ENCODE peak calls at places on chromosomes 1 and 21, in five cellular contexts. V is psoas muscle, N is progenitor cell of endocrine pancreas, P is lower lobe of right lung, T is HFF-Myc. K is an unnamed sample.

GRCh38 chr1:28480308-28480707 is 25.5 kb upstream of the RCC1 start:
- DNase-seq in V (no peak), N (no peak), P (no peak), T (no peak), K (no peak)

GRCh38 chr1:94898486-94899385 is 28.2 kb downstream of the CNN3 start:
- DNase-seq in V (no peak), N (no peak), P (no peak), T (no peak), K (no peak)

GRCh38 chr1:223706077-223706988 is 6.0 kb upstream of the CAPN2 start:
- DNase-seq in V (no peak), N (no peak), P (no peak), T (no peak), K (no peak)

GRCh38 chr1:240928265-240928664 is 316.3 kb upstream of the GREM2 start:
- DNase-seq in V (no peak), N (no peak), P (no peak), T (no peak), K (no peak)

GRCh38 chr1:239232921-239233320 is 153.4 kb upstream of the CHRM3 start:
- DNase-seq in V (no peak), N (no peak), P (no peak), T (no peak), K (no peak)

GRCh38 chr21:43850728-43851295 is 14.2 kb upstream of the AGPAT3 start:
- DNase-seq in V (no peak), N (no peak), P (no peak), T (no peak), K (no peak)

GRCh38 chr1:225467193-225468020 is 39.6 kb upstream of the LBR start:
- DNase-seq in V (peak), N (no peak), P (peak), T (no peak), K (peak)

GRCh38 chr1:8349961-8350360 is 32.0 kb downstream of the SLC45A1 start:
- DNase-seq in V (peak), N (no peak), P (peak), T (no peak), K (peak)

GRCh38 chr1:173937062-173937461 is 19.9 kb upstream of the SERPINC1 start:
- DNase-seq in V (no peak), N (no peak), P (no peak), T (no peak), K (no peak)

GRCh38 chr21:41069305-41069642 is 98.7 kb upstream of the BACE2 start:
- DNase-seq in V (no peak), N (no peak), P (no peak), T (no peak), K (no peak)

GRCh38 chr1:159873546-159873945 is 11.1 kb upstream of the VSIG8 start:
- DNase-seq in V (no peak), N (no peak), P (no peak), T (no peak), K (no peak)

GRCh38 chr1:203564024-203564423 is 62.6 kb upstream of the ATP2B4 start:
- DNase-seq in V (no peak), N (no peak), P (no peak), T (no peak), K (no peak)

GRCh38 chr1:24392982-24393645 is 20.5 kb downstream of the STPG1 start:
- DNase-seq in V (no peak), N (no peak), P (no peak), T (no peak), K (peak)

GRCh38 chr21:32844653-32845443 is 73.3 kb upstream of the PAXBP1 start:
- DNase-seq in V (no peak), N (no peak), P (no peak), T (no peak), K (no peak)

GRCh38 chr1:188425687-188426086 is 1596.9 kb downstream of the PLA2G4A start:
- DNase-seq in V (no peak), N (no peak), P (no peak), T (no peak), K (no peak)

GRCh38 chr21:31557421-31557955 is 102.0 kb upstream of the SOD1 start:
- DNase-seq in V (no peak), N (peak), P (no peak), T (no peak), K (no peak)

GRCh38 chr1:223010552-223011229 is 132.4 kb downstream of the TLR5 start:
- DNase-seq in V (no peak), N (no peak), P (no peak), T (no peak), K (no peak)

GRCh38 chr1:35745124-35745730 is 24.6 kb downstream of the CLSPN start:
- DNase-seq in V (no peak), N (no peak), P (no peak), T (no peak), K (no peak)

GRCh38 chr1:106366627-106367319 is 689.7 kb upstream of the PRMT6 start:
- DNase-seq in V (no peak), N (no peak), P (no peak), T (no peak), K (no peak)

GRCh38 chr1:32240140-32240951 is 6.7 kb upstream of the FAM167B start:
- DNase-seq in V (peak), N (peak), P (peak), T (no peak), K (peak)
- TF ChIP-seq CTCF in V (peak), N (peak), P (peak), T (no peak), K (no peak)

GRCh38 chr1:213075725-213076124 is 24.7 kb downstream of the RPS6KC1 start:
- DNase-seq in V (no peak), N (no peak), P (no peak), T (no peak), K (no peak)

GRCh38 chr1:213066363-213066762 is 15.3 kb downstream of the RPS6KC1 start:
- DNase-seq in V (no peak), N (no peak), P (no peak), T (no peak), K (no peak)

GRCh38 chr1:213065800-213066199 is 14.8 kb downstream of the RPS6KC1 start:
- DNase-seq in V (no peak), N (no peak), P (no peak), T (no peak), K (no peak)

GRCh38 chr1:213067366-213067765 is 16.3 kb downstream of the RPS6KC1 start:
- DNase-seq in V (no peak), N (no peak), P (no peak), T (no peak), K (no peak)

DNA sequence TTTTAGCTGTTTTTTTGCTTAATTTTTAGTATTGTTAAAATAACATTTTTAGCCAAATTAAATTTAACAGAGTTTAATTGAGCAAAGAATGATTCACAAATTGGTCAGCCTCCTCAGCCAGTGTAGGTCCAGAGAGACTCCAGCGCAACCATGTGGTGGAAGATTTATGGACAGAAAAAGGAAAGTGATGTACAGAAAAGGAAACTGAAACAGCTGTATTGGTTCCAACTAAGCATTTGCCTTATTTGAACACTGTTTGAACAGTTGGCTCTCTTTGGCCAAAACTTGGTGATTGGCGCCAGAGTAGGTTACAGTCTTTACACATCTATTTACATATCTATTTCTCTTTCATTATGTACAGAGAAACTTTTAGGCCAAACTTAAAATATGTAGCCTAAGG is 19.4 kb downstream of the RPS6KC1 start:
- DNase-seq in V (no peak), N (no peak), P (no peak), T (peak), K (no peak)
- TF ChIP-seq CTCF in V (no peak), N (no peak), P (no peak), T (no peak), K (no peak)

DNA sequence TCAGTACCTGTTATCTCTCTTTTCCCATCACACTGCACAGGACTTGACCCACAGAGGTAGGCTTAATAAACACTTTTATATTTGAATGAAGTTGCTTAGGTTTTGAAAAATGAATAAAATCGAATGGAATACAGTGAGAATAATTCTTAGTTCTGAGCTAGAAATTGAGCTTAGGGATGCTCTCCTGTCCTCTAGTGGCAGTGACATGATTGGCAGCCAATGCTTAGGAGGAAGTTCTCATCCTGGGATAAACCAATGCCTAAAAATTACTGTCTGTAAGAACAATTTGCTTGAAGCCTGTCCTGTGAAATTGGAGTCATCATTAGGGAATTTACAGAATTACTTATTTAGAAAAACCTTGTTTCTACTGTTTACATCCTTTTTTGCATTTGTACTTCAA is 21.3 kb upstream of the CYP4X1 start:
- DNase-seq in V (no peak), N (no peak), P (no peak), T (no peak), K (no peak)
- TF ChIP-seq CTCF in V (peak), N (no peak), P (no peak), T (no peak), K (no peak)

GRCh38 chr1:45016090-45016697 is 4.1 kb downstream of the UROD start:
- DNase-seq in V (no peak), N (no peak), P (no peak), T (no peak), K (no peak)
- TF ChIP-seq CTCF in V (no peak), N (no peak), P (no peak), T (no peak), K (no peak)

GRCh38 chr1:156754219-156754618 is 2.7 kb upstream of the HDGF start:
- DNase-seq in V (no peak), N (no peak), P (no peak), T (no peak), K (no peak)

GRCh38 chr1:156750191-156750931 is 1.1 kb downstream of the HDGF start:
- DNase-seq in V (no peak), N (no peak), P (peak), T (no peak), K (no peak)

GRCh38 chr1:156752843-156753486 is 1.5 kb upstream of the HDGF start:
- DNase-seq in V (no peak), N (no peak), P (peak), T (no peak), K (no peak)

GRCh38 chr1:156750932-156751723 is at the start of gene HDGF:
- DNase-seq in V (peak), N (peak), P (peak), T (no peak), K (no peak)

DNA sequence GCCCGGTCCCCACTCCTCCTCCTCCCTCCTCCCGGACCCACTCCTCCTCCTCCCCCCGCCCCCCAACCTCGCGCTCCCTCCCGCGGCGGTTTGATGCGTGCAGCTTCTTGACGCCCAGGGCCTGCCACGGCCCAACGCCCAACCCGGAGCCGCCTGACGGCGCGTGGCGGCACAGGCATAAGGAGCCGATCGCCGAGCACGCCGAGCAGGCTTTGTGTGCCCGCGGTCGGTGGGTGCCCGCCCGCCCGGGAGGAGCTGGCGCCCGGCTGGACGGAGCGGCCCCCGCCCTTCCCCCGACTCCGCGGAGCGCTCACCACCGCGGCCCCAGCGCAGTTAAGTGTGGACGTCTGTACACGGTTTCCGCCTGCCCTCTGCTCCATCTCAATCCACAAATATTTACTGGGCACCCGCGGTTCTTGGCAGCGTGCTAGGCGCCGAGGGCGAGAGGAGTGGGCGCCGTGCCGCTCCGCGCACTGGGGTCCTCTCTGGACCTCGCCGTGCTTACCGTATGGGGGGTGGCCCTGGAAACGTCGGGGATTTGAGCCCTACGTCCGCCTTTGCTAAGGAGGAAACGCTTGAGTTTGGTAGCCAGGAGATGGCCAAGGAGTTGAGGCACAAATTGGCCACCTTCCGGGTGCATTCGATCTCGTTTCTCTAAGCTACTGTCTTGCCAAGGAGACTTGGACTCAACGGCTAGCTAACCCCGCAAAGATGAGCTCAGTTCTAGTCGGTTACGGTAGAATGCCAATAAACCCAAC is 428 bp upstream of the HDGF start:
- DNase-seq in V (peak), N (peak), P (peak), T (peak), K (peak)
- TF ChIP-seq CTCF in V (no peak), N (no peak), P (no peak), T (no peak), K (no peak)

DNA sequence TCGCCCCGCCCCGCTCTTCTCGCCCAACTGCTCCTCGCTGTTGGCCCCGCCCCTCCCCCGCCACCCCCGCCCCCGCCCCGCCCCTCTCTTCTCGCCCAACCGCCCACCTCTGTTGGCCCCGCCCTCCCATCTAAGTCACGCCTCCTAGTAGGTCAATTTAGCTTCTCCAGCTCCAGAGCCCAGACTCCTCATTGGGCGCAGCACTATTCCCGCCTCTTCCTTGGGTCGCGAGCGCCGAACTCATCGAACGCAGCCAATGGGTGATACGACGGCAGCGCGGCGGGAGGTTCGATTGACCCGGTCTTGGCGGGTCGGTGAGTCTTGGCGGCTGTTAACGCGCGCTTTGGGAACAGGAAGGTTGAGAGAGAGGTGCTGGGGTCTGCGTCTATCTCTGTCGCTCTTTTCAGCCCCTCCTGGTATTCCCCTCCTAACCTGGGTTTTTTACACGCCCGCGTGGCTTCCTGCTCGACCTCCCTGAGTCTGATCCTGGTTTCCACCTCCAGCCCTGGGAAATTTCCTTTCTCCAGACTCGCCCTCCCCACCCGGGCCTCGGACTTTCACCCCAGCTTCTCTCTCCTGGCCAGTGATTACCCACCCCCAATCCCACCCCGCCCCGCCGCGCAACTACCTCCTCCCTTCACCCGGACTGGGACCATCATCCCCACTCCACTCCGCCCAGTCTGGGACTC is at the start of gene RAD54L:
- DNase-seq in V (peak), N (peak), P (peak), T (peak), K (peak)
- TF ChIP-seq CTCF in V (no peak), N (no peak), P (no peak), T (no peak), K (no peak)

DNA sequence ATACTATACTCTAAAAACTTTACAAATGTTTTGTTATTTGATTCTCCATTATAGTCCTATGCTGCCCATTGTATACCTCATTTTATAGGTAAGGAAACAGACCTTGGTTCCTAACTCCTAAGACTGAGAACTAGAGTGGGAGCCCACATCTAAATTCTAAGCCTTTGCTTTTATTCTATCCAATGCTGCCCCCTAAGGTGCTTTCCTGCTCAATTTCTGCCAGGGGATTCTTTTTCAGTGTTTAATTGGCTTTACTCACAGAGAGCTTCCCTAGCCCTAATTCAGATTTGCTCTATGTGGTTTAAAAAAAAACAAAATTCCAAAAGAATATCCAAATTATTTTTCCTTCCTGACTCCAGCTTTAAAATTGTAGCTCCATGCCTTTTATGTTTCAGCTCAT is 64.5 kb downstream of the KIF14 start:
- DNase-seq in V (no peak), N (no peak), P (no peak), T (no peak), K (no peak)
- TF ChIP-seq CTCF in V (no peak), N (peak), P (no peak), T (no peak), K (no peak)

DNA sequence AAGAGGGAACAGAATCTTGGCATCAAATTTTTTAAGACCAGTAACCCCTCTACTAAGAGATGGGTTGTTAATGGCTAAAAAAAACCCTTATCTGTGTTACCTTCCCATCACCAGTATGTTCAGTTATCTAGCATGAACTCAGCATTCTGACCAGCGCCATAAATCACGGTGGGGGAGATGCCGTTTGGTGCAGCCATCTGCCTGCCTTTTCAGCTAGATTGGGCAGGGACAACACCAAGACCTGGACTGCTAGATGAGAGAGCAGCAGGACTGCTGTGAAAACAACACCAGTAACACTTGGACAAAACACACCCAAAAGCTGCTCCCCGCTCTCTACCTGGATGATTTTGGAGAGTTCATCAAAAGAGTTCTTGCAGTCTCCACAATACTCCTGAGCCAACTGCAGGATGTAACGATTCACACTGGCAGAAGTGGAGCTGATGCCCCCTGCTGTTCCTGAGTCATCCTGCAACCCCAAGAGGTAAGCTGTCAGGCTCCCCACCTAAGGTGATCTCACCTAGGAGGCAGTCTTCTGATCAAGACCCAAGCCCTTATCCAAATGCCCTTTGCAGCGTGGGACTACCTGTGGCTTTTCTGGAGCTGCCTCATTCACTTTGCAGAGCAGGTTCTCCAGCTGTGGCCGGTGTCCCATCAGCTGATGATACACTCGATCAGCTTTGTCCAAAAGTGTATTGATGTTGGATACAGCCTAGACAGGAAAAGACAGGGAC is 96.5 kb downstream of the UBR4 start:
- DNase-seq in V (no peak), N (peak), P (no peak), T (peak), K (no peak)
- TF ChIP-seq CTCF in V (peak), N (peak), P (peak), T (peak), K (no peak)

K was measured in right atrium auricular region.